ENCODE peak calls at places on chromosomes 6 and 20, in five cellular contexts. One of them, this sample, is unnamed.

GRCh38 chr6:28425942-28426541 is 17.2 kb downstream of the ZSCAN23 start:
- DNase-seq in GM06990: no peak
- DNase-seq in progenitor cell of endocrine pancreas: no peak
- DNase-seq in fibroblast of lung: no peak
- DNase-seq in OCI-LY7: no peak
- DNase-seq in this sample: no peak

GRCh38 chr6:165183071-165183470 is 126.3 kb downstream of the C6orf118 start:
- DNase-seq in GM06990: no peak
- DNase-seq in progenitor cell of endocrine pancreas: no peak
- DNase-seq in fibroblast of lung: no peak
- DNase-seq in OCI-LY7: no peak
- DNase-seq in this sample: no peak

GRCh38 chr20:50245561-50246366 is 55.1 kb downstream of the CEBPB start:
- DNase-seq in GM06990: no peak
- DNase-seq in progenitor cell of endocrine pancreas: no peak
- DNase-seq in fibroblast of lung: peak; percentile 69
- DNase-seq in OCI-LY7: no peak
- DNase-seq in this sample: no peak

GRCh38 chr6:42898891-42899361 is 16.9 kb upstream of the PTCRA start:
- DNase-seq in GM06990: no peak
- DNase-seq in progenitor cell of endocrine pancreas: peak; percentile 62
- DNase-seq in fibroblast of lung: peak; percentile 53
- DNase-seq in OCI-LY7: peak; percentile 82
- DNase-seq in this sample: no peak

GRCh38 chr6:21587182-21587924 is 6.2 kb upstream of the SOX4 start:
- DNase-seq in GM06990: peak; percentile 82
- DNase-seq in progenitor cell of endocrine pancreas: peak; percentile 53
- DNase-seq in fibroblast of lung: peak; percentile 71
- DNase-seq in OCI-LY7: no peak
- DNase-seq in this sample: peak; percentile 45

GRCh38 chr6:2958331-2958711 is 13.0 kb downstream of the SERPINB6 start:
- DNase-seq in GM06990: no peak
- DNase-seq in progenitor cell of endocrine pancreas: no peak
- DNase-seq in fibroblast of lung: no peak
- DNase-seq in OCI-LY7: no peak
- DNase-seq in this sample: no peak

GRCh38 chr6:22512716-22513452 is 56.5 kb upstream of the HDGFL1 start:
- DNase-seq in GM06990: no peak
- DNase-seq in progenitor cell of endocrine pancreas: no peak
- DNase-seq in fibroblast of lung: no peak
- DNase-seq in OCI-LY7: no peak
- DNase-seq in this sample: no peak

GRCh38 chr20:17498181-17498580 is 33.0 kb downstream of the BFSP1 start:
- DNase-seq in GM06990: no peak
- DNase-seq in progenitor cell of endocrine pancreas: no peak
- DNase-seq in fibroblast of lung: no peak
- DNase-seq in OCI-LY7: no peak
- DNase-seq in this sample: no peak

GRCh38 chr20:9270831-9271230 is 201.9 kb downstream of the PLCB4 start:
- DNase-seq in GM06990: no peak
- DNase-seq in progenitor cell of endocrine pancreas: no peak
- DNase-seq in fibroblast of lung: peak; percentile 75
- DNase-seq in OCI-LY7: no peak
- DNase-seq in this sample: no peak

GRCh38 chr6:121615493-121615892 is 180.0 kb downstream of the GJA1 start:
- DNase-seq in GM06990: no peak
- DNase-seq in progenitor cell of endocrine pancreas: no peak
- DNase-seq in fibroblast of lung: no peak
- DNase-seq in OCI-LY7: no peak
- DNase-seq in this sample: no peak

GRCh38 chr6:38153511-38153910 is 334.0 kb downstream of the ZFAND3 start:
- DNase-seq in GM06990: no peak
- DNase-seq in progenitor cell of endocrine pancreas: no peak
- DNase-seq in fibroblast of lung: no peak
- DNase-seq in OCI-LY7: no peak
- DNase-seq in this sample: no peak

GRCh38 chr6:119179842-119180241 is 101.4 kb upstream of the FAM184A start:
- DNase-seq in GM06990: no peak
- DNase-seq in progenitor cell of endocrine pancreas: no peak
- DNase-seq in fibroblast of lung: peak; percentile 12
- DNase-seq in OCI-LY7: no peak
- DNase-seq in this sample: no peak

GRCh38 chr6:89148016-89148750 is 2.3 kb downstream of the PM20D2 start:
- DNase-seq in GM06990: no peak
- DNase-seq in progenitor cell of endocrine pancreas: no peak
- DNase-seq in fibroblast of lung: peak; percentile 6
- DNase-seq in OCI-LY7: no peak
- DNase-seq in this sample: no peak

GRCh38 chr6:82569022-82569421 is 205.4 kb downstream of the TPBG start:
- DNase-seq in GM06990: no peak
- DNase-seq in progenitor cell of endocrine pancreas: no peak
- DNase-seq in fibroblast of lung: no peak
- DNase-seq in OCI-LY7: no peak
- DNase-seq in this sample: no peak

GRCh38 chr20:7392551-7392950 is 547.7 kb downstream of the HAO1 start:
- DNase-seq in GM06990: no peak
- DNase-seq in progenitor cell of endocrine pancreas: no peak
- DNase-seq in fibroblast of lung: peak; percentile 82
- DNase-seq in OCI-LY7: no peak
- DNase-seq in this sample: no peak

GRCh38 chr6:39892490-39893129 is 41.7 kb downstream of the MOCS1 start:
- DNase-seq in GM06990: no peak
- DNase-seq in progenitor cell of endocrine pancreas: peak; percentile 60
- DNase-seq in fibroblast of lung: peak; percentile 54
- DNase-seq in OCI-LY7: peak; percentile 48
- DNase-seq in this sample: peak; percentile 60

GRCh38 chr6:79946242-79946641 is 1.1 kb downstream of the ELOVL4 start:
- DNase-seq in GM06990: no peak
- DNase-seq in progenitor cell of endocrine pancreas: no peak
- DNase-seq in fibroblast of lung: peak; percentile 42
- DNase-seq in OCI-LY7: peak; percentile 1
- DNase-seq in this sample: peak; percentile 26

GRCh38 chr6:499617-500016 is 108.1 kb downstream of the IRF4 start:
- DNase-seq in GM06990: no peak
- DNase-seq in progenitor cell of endocrine pancreas: no peak
- DNase-seq in fibroblast of lung: no peak
- DNase-seq in OCI-LY7: no peak
- DNase-seq in this sample: peak; percentile 55

GRCh38 chr6:111474106-111474505 is 8.9 kb downstream of the REV3L start:
- DNase-seq in GM06990: no peak
- DNase-seq in progenitor cell of endocrine pancreas: no peak
- DNase-seq in fibroblast of lung: no peak
- DNase-seq in OCI-LY7: no peak
- DNase-seq in this sample: no peak

GRCh38 chr6:88544986-88545612 is 379.0 kb upstream of the CNR1 start:
- DNase-seq in GM06990: no peak
- DNase-seq in progenitor cell of endocrine pancreas: no peak
- DNase-seq in fibroblast of lung: no peak
- DNase-seq in OCI-LY7: no peak
- DNase-seq in this sample: no peak

GRCh38 chr20:20358801-20359200 is 9.1 kb upstream of the INSM1 start:
- DNase-seq in GM06990: no peak
- DNase-seq in progenitor cell of endocrine pancreas: no peak
- DNase-seq in fibroblast of lung: no peak
- DNase-seq in OCI-LY7: no peak
- DNase-seq in this sample: no peak

GRCh38 chr6:50707191-50707590 is 6.1 kb upstream of the TFAP2D start:
- DNase-seq in GM06990: no peak
- DNase-seq in progenitor cell of endocrine pancreas: no peak
- DNase-seq in fibroblast of lung: no peak
- DNase-seq in OCI-LY7: no peak
- DNase-seq in this sample: no peak

GRCh38 chr6:144602523-144603180 is 317.5 kb downstream of the UTRN start:
- DNase-seq in GM06990: no peak
- DNase-seq in progenitor cell of endocrine pancreas: no peak
- DNase-seq in fibroblast of lung: peak; percentile 37
- DNase-seq in OCI-LY7: no peak
- DNase-seq in this sample: no peak

GRCh38 chr6:94417364-94417763 is 998.0 kb upstream of the EPHA7 start:
- DNase-seq in GM06990: no peak
- DNase-seq in progenitor cell of endocrine pancreas: no peak
- DNase-seq in fibroblast of lung: no peak
- DNase-seq in OCI-LY7: no peak
- DNase-seq in this sample: no peak

GRCh38 chr6:1722801-1723200 is 113.1 kb downstream of the FOXC1 start:
- DNase-seq in GM06990: no peak
- DNase-seq in progenitor cell of endocrine pancreas: no peak
- DNase-seq in fibroblast of lung: no peak
- DNase-seq in OCI-LY7: no peak
- DNase-seq in this sample: no peak

GRCh38 chr6:1726341-1726763 is 116.6 kb downstream of the FOXC1 start:
- DNase-seq in GM06990: no peak
- DNase-seq in progenitor cell of endocrine pancreas: no peak
- DNase-seq in fibroblast of lung: no peak
- DNase-seq in OCI-LY7: no peak
- DNase-seq in this sample: no peak

GRCh38 chr6:1724124-1724523 is 114.4 kb downstream of the FOXC1 start:
- DNase-seq in GM06990: no peak
- DNase-seq in progenitor cell of endocrine pancreas: no peak
- DNase-seq in fibroblast of lung: no peak
- DNase-seq in OCI-LY7: no peak
- DNase-seq in this sample: no peak

GRCh38 chr6:1720620-1721322 is 111.1 kb downstream of the FOXC1 start:
- DNase-seq in GM06990: no peak
- DNase-seq in progenitor cell of endocrine pancreas: no peak
- DNase-seq in fibroblast of lung: no peak
- DNase-seq in OCI-LY7: no peak
- DNase-seq in this sample: no peak

DNA sequence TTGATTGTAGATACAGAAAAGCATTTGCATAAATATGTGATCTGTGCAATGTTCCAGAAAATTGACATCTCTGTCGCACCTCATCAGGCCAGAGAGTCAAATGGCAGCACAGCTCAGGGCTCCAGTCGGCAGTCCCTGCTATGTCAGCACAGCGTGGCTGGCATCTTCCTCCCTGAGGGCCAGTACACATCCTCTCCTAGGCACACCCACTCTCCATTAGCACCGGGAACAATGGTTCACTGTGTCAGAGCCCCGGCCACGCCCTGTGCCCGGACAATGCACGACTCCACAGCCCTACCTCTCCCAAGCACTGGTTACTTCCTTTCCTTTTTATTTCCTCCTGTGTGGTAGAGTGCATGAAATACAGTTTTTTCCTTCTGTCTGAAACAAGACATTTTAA is 114.9 kb downstream of the FOXC1 start:
- DNase-seq in GM06990: no peak
- DNase-seq in progenitor cell of endocrine pancreas: no peak
- DNase-seq in fibroblast of lung: no peak
- DNase-seq in OCI-LY7: no peak
- DNase-seq in this sample: no peak
- TF ChIP-seq CTCF in GM06990: no peak
- TF ChIP-seq CTCF in progenitor cell of endocrine pancreas: no peak
- TF ChIP-seq CTCF in fibroblast of lung: no peak
- TF ChIP-seq CTCF in OCI-LY7: no peak
- TF ChIP-seq CTCF in this sample: no peak

GRCh38 chr6:13929196-13929595 is 4.4 kb downstream of the RNF182 start:
- DNase-seq in GM06990: no peak
- DNase-seq in progenitor cell of endocrine pancreas: no peak
- DNase-seq in fibroblast of lung: no peak
- DNase-seq in OCI-LY7: no peak
- DNase-seq in this sample: no peak

GRCh38 chr6:13926378-13926777 is 1.6 kb downstream of the RNF182 start:
- DNase-seq in GM06990: no peak
- DNase-seq in progenitor cell of endocrine pancreas: no peak
- DNase-seq in fibroblast of lung: no peak
- DNase-seq in OCI-LY7: no peak
- DNase-seq in this sample: no peak

GRCh38 chr6:13924949-13925881 is at the start of gene RNF182:
- DNase-seq in GM06990: no peak
- DNase-seq in progenitor cell of endocrine pancreas: no peak
- DNase-seq in fibroblast of lung: no peak
- DNase-seq in OCI-LY7: no peak
- DNase-seq in this sample: peak; percentile 83

GRCh38 chr6:13924146-13924948 is 405 bp upstream of the RNF182 start:
- DNase-seq in GM06990: peak; percentile 8
- DNase-seq in progenitor cell of endocrine pancreas: peak; percentile 55
- DNase-seq in fibroblast of lung: peak; percentile 62
- DNase-seq in OCI-LY7: no peak
- DNase-seq in this sample: peak; percentile 34

DNA sequence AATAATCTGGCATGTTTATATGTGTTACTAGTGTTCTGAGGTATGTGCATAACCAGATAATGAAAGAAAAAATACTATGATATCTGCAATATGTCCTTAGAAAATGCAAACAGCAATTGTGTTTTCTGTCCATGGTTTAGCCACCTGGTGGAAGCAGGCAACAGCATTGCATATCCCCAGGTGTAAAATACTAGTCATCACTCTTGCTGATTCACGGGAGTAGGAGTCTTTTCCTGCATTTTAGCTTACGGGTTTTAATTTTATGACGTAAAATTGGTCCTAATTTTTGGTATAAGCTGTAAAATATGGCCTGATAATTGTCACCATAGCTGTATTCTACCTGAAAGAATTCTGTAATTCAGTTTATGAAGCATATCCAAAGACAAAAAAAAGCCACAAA is 2.5 kb downstream of the RNF182 start:
- DNase-seq in GM06990: no peak
- DNase-seq in progenitor cell of endocrine pancreas: no peak
- DNase-seq in fibroblast of lung: no peak
- DNase-seq in OCI-LY7: no peak
- DNase-seq in this sample: no peak
- TF ChIP-seq CTCF in GM06990: no peak
- TF ChIP-seq CTCF in progenitor cell of endocrine pancreas: peak; percentile 31
- TF ChIP-seq CTCF in fibroblast of lung: no peak
- TF ChIP-seq CTCF in OCI-LY7: peak; percentile 23
- TF ChIP-seq CTCF in this sample: no peak

DNA sequence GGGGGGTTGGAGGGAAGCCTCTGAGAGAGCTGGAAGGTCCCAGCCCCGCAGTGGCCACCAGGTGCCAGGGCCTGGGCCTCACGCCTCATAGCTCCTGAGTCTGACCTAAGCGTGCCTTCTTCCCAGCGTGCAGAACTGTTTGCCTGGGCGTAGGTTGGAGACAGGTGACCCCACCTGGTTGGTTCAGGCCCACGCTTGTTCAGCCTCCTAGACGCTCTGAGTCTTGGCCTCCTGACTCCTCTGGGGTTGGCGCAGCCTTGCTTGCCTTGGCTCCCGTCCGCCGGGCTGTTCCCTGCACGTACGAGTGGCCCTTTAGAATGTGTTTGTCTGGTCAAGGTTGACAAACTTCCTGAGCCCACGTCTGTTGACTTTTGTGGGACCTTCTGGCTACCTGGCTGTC is 70.8 kb downstream of the EYA2 start:
- DNase-seq in GM06990: no peak
- DNase-seq in progenitor cell of endocrine pancreas: no peak
- DNase-seq in fibroblast of lung: no peak
- DNase-seq in OCI-LY7: no peak
- DNase-seq in this sample: no peak
- TF ChIP-seq CTCF in GM06990: no peak
- TF ChIP-seq CTCF in progenitor cell of endocrine pancreas: no peak
- TF ChIP-seq CTCF in fibroblast of lung: no peak
- TF ChIP-seq CTCF in OCI-LY7: no peak
- TF ChIP-seq CTCF in this sample: no peak

GRCh38 chr20:32823078-32823477 is 3.3 kb downstream of the MAPRE1 start:
- DNase-seq in GM06990: no peak
- DNase-seq in progenitor cell of endocrine pancreas: no peak
- DNase-seq in fibroblast of lung: peak; percentile 83
- DNase-seq in OCI-LY7: no peak
- DNase-seq in this sample: no peak
- TF ChIP-seq CTCF in GM06990: no peak
- TF ChIP-seq CTCF in progenitor cell of endocrine pancreas: no peak
- TF ChIP-seq CTCF in fibroblast of lung: no peak
- TF ChIP-seq CTCF in OCI-LY7: no peak
- TF ChIP-seq CTCF in this sample: no peak

GRCh38 chr6:25042599-25042936 is 106.8 kb upstream of the RIPOR2 start:
- DNase-seq in GM06990: no peak
- DNase-seq in progenitor cell of endocrine pancreas: no peak
- DNase-seq in fibroblast of lung: no peak
- DNase-seq in OCI-LY7: peak; percentile 55
- DNase-seq in this sample: no peak
- TF ChIP-seq CTCF in GM06990: peak; percentile 40
- TF ChIP-seq CTCF in progenitor cell of endocrine pancreas: peak; percentile 19
- TF ChIP-seq CTCF in fibroblast of lung: no peak
- TF ChIP-seq CTCF in OCI-LY7: peak; percentile 53
- TF ChIP-seq CTCF in this sample: no peak